ENCODE peak calls at places on chromosomes 4 and X, in six cellular contexts. P, J, U, V, X and W are unnamed samples.

GRCh38 chr4:88439161-88439760 is 17.7 kb upstream of the HERC5 start:
- DNase-seq in U (no peak), P (peak), V (no peak), J (no peak), X (no peak), W (no peak)

GRCh38 chr4:113711883-113712662 is 49.5 kb downstream of the CAMK2D start:
- DNase-seq in V (no peak), P (no peak), J (no peak), X (no peak), U (no peak), W (no peak)

GRCh38 chr4:128358231-128358902 is 70.8 kb upstream of the PGRMC2 start:
- DNase-seq in U (peak), J (no peak), V (no peak), X (no peak), P (peak), W (no peak)

GRCh38 chr4:55458611-55459010 is 62.9 kb downstream of the TMEM165 start:
- DNase-seq in J (no peak), X (no peak), V (no peak), P (peak), U (no peak), W (no peak)

GRCh38 chr4:5750052-5750950 is 39.3 kb downstream of the EVC start:
- DNase-seq in U (peak), P (peak), X (peak), V (no peak), J (no peak), W (peak)

GRCh38 chr4:140092094-140092820 is 61.7 kb downstream of the MAML3 start:
- DNase-seq in V (peak), X (no peak), U (no peak), P (peak), J (no peak), W (peak)

GRCh38 chr4:122787940-122788339 is 38.7 kb upstream of the FGF2 start:
- DNase-seq in V (no peak), P (no peak), J (peak), U (no peak), X (no peak), W (no peak)

GRCh38 chrX:144219035-144219434 is 335.2 kb downstream of the UBE2NL start:
- DNase-seq in P (peak), X (no peak), J (no peak), U (no peak), V (no peak), W (no peak)

GRCh38 chr4:111198426-111198825 is 575.5 kb upstream of the PITX2 start:
- DNase-seq in U (no peak), V (no peak), J (no peak), P (no peak), X (no peak), W (no peak)

GRCh38 chr4:7519638-7520373 is 85.1 kb upstream of the PSAPL1 start:
- DNase-seq in U (no peak), X (no peak), V (no peak), J (no peak), P (no peak), W (no peak)